ENCODE peak calls at places on chromosome 9, in nine cellular contexts. One of them, this sample, is unnamed.

GRCh38 chr9:92538541-92538940 is 2.8 kb upstream of the ECM2 start:
- DNase-seq in GM13976: no peak
- DNase-seq in H7: no peak
- DNase-seq in mucosa of gallbladder: no peak
- DNase-seq in H4: peak
- DNase-seq in NCI-H1694 treated with DMSO at 0.1 percent for 48 hours: no peak
- DNase-seq in memory B cell: no peak
- DNase-seq in AG04449: peak
- DNase-seq in kidney: no peak
- DNase-seq in this sample: no peak

GRCh38 chr9:129125478-129125877 is 14.3 kb downstream of the PTPA start:
- DNase-seq in GM13976: no peak
- DNase-seq in H7: no peak
- DNase-seq in mucosa of gallbladder: no peak
- DNase-seq in H4: no peak
- DNase-seq in NCI-H1694 treated with DMSO at 0.1 percent for 48 hours: no peak
- DNase-seq in memory B cell: no peak
- DNase-seq in AG04449: no peak
- DNase-seq in kidney: no peak
- DNase-seq in this sample: no peak

GRCh38 chr9:126514037-126514821 is 99.5 kb upstream of the LMX1B start:
- DNase-seq in GM13976: peak
- DNase-seq in H7: peak
- DNase-seq in mucosa of gallbladder: peak
- DNase-seq in H4: no peak
- DNase-seq in NCI-H1694 treated with DMSO at 0.1 percent for 48 hours: peak
- DNase-seq in memory B cell: peak
- DNase-seq in AG04449: no peak
- DNase-seq in kidney: peak
- DNase-seq in this sample: peak

GRCh38 chr9:21840647-21841046 is 38.2 kb downstream of the MTAP start:
- DNase-seq in GM13976: no peak
- DNase-seq in H7: no peak
- DNase-seq in mucosa of gallbladder: no peak
- DNase-seq in H4: no peak
- DNase-seq in NCI-H1694 treated with DMSO at 0.1 percent for 48 hours: no peak
- DNase-seq in memory B cell: no peak
- DNase-seq in AG04449: no peak
- DNase-seq in kidney: no peak
- DNase-seq in this sample: no peak

GRCh38 chr9:130200038-130200979 is 28.1 kb downstream of the NCS1 start:
- DNase-seq in GM13976: no peak
- DNase-seq in H7: peak
- DNase-seq in mucosa of gallbladder: no peak
- DNase-seq in H4: no peak
- DNase-seq in NCI-H1694 treated with DMSO at 0.1 percent for 48 hours: no peak
- DNase-seq in memory B cell: no peak
- DNase-seq in AG04449: no peak
- DNase-seq in kidney: no peak
- DNase-seq in this sample: no peak

GRCh38 chr9:34521406-34522045 is 1.3 kb downstream of the ENHO start:
- DNase-seq in GM13976: no peak
- DNase-seq in H7: no peak
- DNase-seq in mucosa of gallbladder: no peak
- DNase-seq in H4: no peak
- DNase-seq in NCI-H1694 treated with DMSO at 0.1 percent for 48 hours: no peak
- DNase-seq in memory B cell: no peak
- DNase-seq in AG04449: no peak
- DNase-seq in kidney: no peak
- DNase-seq in this sample: no peak

GRCh38 chr9:134474058-134474370 is 147.8 kb downstream of the RXRA start:
- DNase-seq in GM13976: no peak
- DNase-seq in H7: peak
- DNase-seq in mucosa of gallbladder: no peak
- DNase-seq in H4: no peak
- DNase-seq in NCI-H1694 treated with DMSO at 0.1 percent for 48 hours: no peak
- DNase-seq in memory B cell: no peak
- DNase-seq in AG04449: no peak
- DNase-seq in kidney: peak
- DNase-seq in this sample: no peak

GRCh38 chr9:133960568-133961129 is 31.5 kb downstream of the VAV2 start:
- DNase-seq in GM13976: no peak
- DNase-seq in H7: no peak
- DNase-seq in mucosa of gallbladder: no peak
- DNase-seq in H4: no peak
- DNase-seq in NCI-H1694 treated with DMSO at 0.1 percent for 48 hours: no peak
- DNase-seq in memory B cell: no peak
- DNase-seq in AG04449: no peak
- DNase-seq in kidney: peak
- DNase-seq in this sample: peak

GRCh38 chr9:35660966-35661413 is 2.9 kb downstream of the CCDC107 start:
- DNase-seq in GM13976: no peak
- DNase-seq in H7: peak
- DNase-seq in mucosa of gallbladder: peak
- DNase-seq in H4: peak
- DNase-seq in NCI-H1694 treated with DMSO at 0.1 percent for 48 hours: peak
- DNase-seq in memory B cell: no peak
- DNase-seq in AG04449: no peak
- DNase-seq in kidney: no peak
- DNase-seq in this sample: peak

GRCh38 chr9:6090811-6091210 is 75.4 kb upstream of the RANBP6 start:
- DNase-seq in GM13976: no peak
- DNase-seq in H7: no peak
- DNase-seq in mucosa of gallbladder: no peak
- DNase-seq in H4: no peak
- DNase-seq in NCI-H1694 treated with DMSO at 0.1 percent for 48 hours: no peak
- DNase-seq in memory B cell: no peak
- DNase-seq in AG04449: no peak
- DNase-seq in kidney: no peak
- DNase-seq in this sample: no peak

GRCh38 chr9:127786773-127787123 is 914 bp downstream of the CDK9 start:
- DNase-seq in GM13976: no peak
- DNase-seq in H7: no peak
- DNase-seq in mucosa of gallbladder: no peak
- DNase-seq in H4: no peak
- DNase-seq in NCI-H1694 treated with DMSO at 0.1 percent for 48 hours: no peak
- DNase-seq in memory B cell: no peak
- DNase-seq in AG04449: no peak
- DNase-seq in kidney: no peak
- DNase-seq in this sample: no peak

GRCh38 chr9:104774831-104775573 is 11.1 kb downstream of the NIPSNAP3B start:
- DNase-seq in GM13976: peak
- DNase-seq in H7: no peak
- DNase-seq in mucosa of gallbladder: no peak
- DNase-seq in H4: no peak
- DNase-seq in NCI-H1694 treated with DMSO at 0.1 percent for 48 hours: no peak
- DNase-seq in memory B cell: peak
- DNase-seq in AG04449: no peak
- DNase-seq in kidney: no peak
- DNase-seq in this sample: no peak

GRCh38 chr9:110116543-110116885 is 91.4 kb downstream of the C9orf152 start:
- DNase-seq in GM13976: peak
- DNase-seq in H7: no peak
- DNase-seq in mucosa of gallbladder: no peak
- DNase-seq in H4: no peak
- DNase-seq in NCI-H1694 treated with DMSO at 0.1 percent for 48 hours: no peak
- DNase-seq in memory B cell: no peak
- DNase-seq in AG04449: peak
- DNase-seq in kidney: no peak
- DNase-seq in this sample: no peak

GRCh38 chr9:121670447-121670846 is 19.0 kb downstream of the DAB2IP start:
- DNase-seq in GM13976: no peak
- DNase-seq in H7: no peak
- DNase-seq in mucosa of gallbladder: peak
- DNase-seq in H4: no peak
- DNase-seq in NCI-H1694 treated with DMSO at 0.1 percent for 48 hours: no peak
- DNase-seq in memory B cell: no peak
- DNase-seq in AG04449: no peak
- DNase-seq in kidney: peak
- DNase-seq in this sample: peak

GRCh38 chr9:13744233-13744954 is 464.9 kb upstream of the MPDZ start:
- DNase-seq in GM13976: no peak
- DNase-seq in H7: no peak
- DNase-seq in mucosa of gallbladder: no peak
- DNase-seq in H4: no peak
- DNase-seq in NCI-H1694 treated with DMSO at 0.1 percent for 48 hours: no peak
- DNase-seq in memory B cell: no peak
- DNase-seq in AG04449: no peak
- DNase-seq in kidney: no peak
- DNase-seq in this sample: no peak

GRCh38 chr9:83633260-83633659 is 10.3 kb downstream of the IDNK start:
- DNase-seq in GM13976: no peak
- DNase-seq in H7: no peak
- DNase-seq in mucosa of gallbladder: no peak
- DNase-seq in H4: no peak
- DNase-seq in NCI-H1694 treated with DMSO at 0.1 percent for 48 hours: no peak
- DNase-seq in memory B cell: no peak
- DNase-seq in AG04449: no peak
- DNase-seq in kidney: no peak
- DNase-seq in this sample: no peak

GRCh38 chr9:3205421-3206095 is 320.2 kb downstream of the RFX3 start:
- DNase-seq in GM13976: no peak
- DNase-seq in H7: no peak
- DNase-seq in mucosa of gallbladder: no peak
- DNase-seq in H4: no peak
- DNase-seq in NCI-H1694 treated with DMSO at 0.1 percent for 48 hours: peak
- DNase-seq in memory B cell: no peak
- DNase-seq in AG04449: no peak
- DNase-seq in kidney: no peak
- DNase-seq in this sample: no peak

This sample was measured in testis.